ENCODE peak calls at places on chromosomes 12 and 14, in six cellular contexts. One of them, this sample, is unnamed.

GRCh38 chr14:29671034-29671433 is 256.6 kb downstream of the PRKD1 start:
- DNase-seq in body of pancreas: no peak
- DNase-seq in heart left ventricle: no peak
- DNase-seq in IMR-90: peak; percentile 26
- DNase-seq in CD4-positive, alpha-beta T cell: no peak
- DNase-seq in PC-3: no peak
- DNase-seq in this sample: peak; percentile 44

GRCh38 chr14:50008562-50009355 is 107.6 kb downstream of the VCPKMT start:
- DNase-seq in body of pancreas: no peak
- DNase-seq in heart left ventricle: no peak
- DNase-seq in IMR-90: peak; percentile 69
- DNase-seq in CD4-positive, alpha-beta T cell: no peak
- DNase-seq in PC-3: peak; percentile 74
- DNase-seq in this sample: no peak

GRCh38 chr12:29769162-29769820 is 14.5 kb downstream of the TMTC1 start:
- DNase-seq in body of pancreas: no peak
- DNase-seq in heart left ventricle: no peak
- DNase-seq in IMR-90: peak; percentile 94
- DNase-seq in CD4-positive, alpha-beta T cell: no peak
- DNase-seq in PC-3: peak; percentile 69
- DNase-seq in this sample: peak; percentile 89

GRCh38 chr12:92080390-92081285 is 65.0 kb downstream of the BTG1 start:
- DNase-seq in body of pancreas: no peak
- DNase-seq in heart left ventricle: no peak
- DNase-seq in IMR-90: peak; percentile 90
- DNase-seq in CD4-positive, alpha-beta T cell: no peak
- DNase-seq in PC-3: peak; percentile 98
- DNase-seq in this sample: peak; percentile 82

GRCh38 chr12:113273053-113273725 is 51.9 kb downstream of the TPCN1 start:
- DNase-seq in body of pancreas: no peak
- DNase-seq in heart left ventricle: peak; percentile 30
- DNase-seq in IMR-90: peak; percentile 36
- DNase-seq in CD4-positive, alpha-beta T cell: no peak
- DNase-seq in PC-3: no peak
- DNase-seq in this sample: peak; percentile 4

GRCh38 chr14:68386950-68387779 is 405.7 kb downstream of the ZFP36L1 start:
- DNase-seq in body of pancreas: no peak
- DNase-seq in heart left ventricle: no peak
- DNase-seq in IMR-90: peak; percentile 67
- DNase-seq in CD4-positive, alpha-beta T cell: no peak
- DNase-seq in PC-3: no peak
- DNase-seq in this sample: no peak

GRCh38 chr14:51823706-51824105 is 36.7 kb upstream of the GNG2 start:
- DNase-seq in body of pancreas: no peak
- DNase-seq in heart left ventricle: no peak
- DNase-seq in IMR-90: peak; percentile 34
- DNase-seq in CD4-positive, alpha-beta T cell: no peak
- DNase-seq in PC-3: peak; percentile 97
- DNase-seq in this sample: peak; percentile 6

GRCh38 chr12:100995201-100995600 is 200.6 kb downstream of the ANO4 start:
- DNase-seq in body of pancreas: no peak
- DNase-seq in heart left ventricle: no peak
- DNase-seq in IMR-90: peak; percentile 50
- DNase-seq in CD4-positive, alpha-beta T cell: no peak
- DNase-seq in PC-3: peak; percentile 23
- DNase-seq in this sample: peak; percentile 27

GRCh38 chr12:128947199-128947598 is 93.9 kb downstream of the GLT1D1 start:
- DNase-seq in body of pancreas: no peak
- DNase-seq in heart left ventricle: no peak
- DNase-seq in IMR-90: no peak
- DNase-seq in CD4-positive, alpha-beta T cell: no peak
- DNase-seq in PC-3: no peak
- DNase-seq in this sample: no peak

GRCh38 chr14:104792101-104792884 is 3.3 kb downstream of the AKT1 start:
- DNase-seq in body of pancreas: peak; percentile 89
- DNase-seq in heart left ventricle: peak; percentile 81
- DNase-seq in IMR-90: no peak
- DNase-seq in CD4-positive, alpha-beta T cell: no peak
- DNase-seq in PC-3: no peak
- DNase-seq in this sample: no peak

GRCh38 chr12:70960484-70960883 is 39.9 kb upstream of the PTPRR start:
- DNase-seq in body of pancreas: no peak
- DNase-seq in heart left ventricle: no peak
- DNase-seq in IMR-90: no peak
- DNase-seq in CD4-positive, alpha-beta T cell: no peak
- DNase-seq in PC-3: no peak
- DNase-seq in this sample: no peak

GRCh38 chr14:99758121-99758871 is 34.9 kb upstream of the EML1 start:
- DNase-seq in body of pancreas: no peak
- DNase-seq in heart left ventricle: no peak
- DNase-seq in IMR-90: peak; percentile 96
- DNase-seq in CD4-positive, alpha-beta T cell: no peak
- DNase-seq in PC-3: peak; percentile 94
- DNase-seq in this sample: peak; percentile 89

GRCh38 chr12:115835445-115835844 is 442.0 kb downstream of the MED13L start:
- DNase-seq in body of pancreas: peak; percentile 28
- DNase-seq in heart left ventricle: no peak
- DNase-seq in IMR-90: no peak
- DNase-seq in CD4-positive, alpha-beta T cell: no peak
- DNase-seq in PC-3: no peak
- DNase-seq in this sample: peak; percentile 17

GRCh38 chr12:61750604-61751003 is 509.6 kb upstream of the USP15 start:
- DNase-seq in body of pancreas: no peak
- DNase-seq in heart left ventricle: no peak
- DNase-seq in IMR-90: no peak
- DNase-seq in CD4-positive, alpha-beta T cell: no peak
- DNase-seq in PC-3: no peak
- DNase-seq in this sample: no peak

GRCh38 chr12:73307260-73307659 is 1035.1 kb downstream of the TRHDE start:
- DNase-seq in body of pancreas: no peak
- DNase-seq in heart left ventricle: no peak
- DNase-seq in IMR-90: no peak
- DNase-seq in CD4-positive, alpha-beta T cell: no peak
- DNase-seq in PC-3: no peak
- DNase-seq in this sample: no peak

GRCh38 chr12:57089259-57090245 is 638 bp downstream of the NAB2 start:
- DNase-seq in body of pancreas: peak; percentile 73
- DNase-seq in heart left ventricle: peak; percentile 88
- DNase-seq in IMR-90: peak; percentile 51
- DNase-seq in CD4-positive, alpha-beta T cell: no peak
- DNase-seq in PC-3: peak; percentile 46
- DNase-seq in this sample: peak; percentile 84
- H3K27me3 ChIP-seq in body of pancreas: no peaks in the 10 kb centered on the region
- H3K27me3 ChIP-seq in heart left ventricle: no peaks in the 10 kb centered on the region
- H3K27me3 ChIP-seq in IMR-90: no peaks in the 10 kb centered on the region
- H3K27me3 ChIP-seq in CD4-positive, alpha-beta T cell: no peaks in the 10 kb centered on the region
- H3K27me3 ChIP-seq in PC-3: no peaks in the 10 kb centered on the region
- H3K27me3 ChIP-seq in this sample: no peaks in the 10 kb centered on the region

GRCh38 chr12:4036872-4037271 is 163.7 kb upstream of the PARP11 start:
- DNase-seq in body of pancreas: no peak
- DNase-seq in heart left ventricle: no peak
- DNase-seq in IMR-90: no peak
- DNase-seq in CD4-positive, alpha-beta T cell: no peak
- DNase-seq in PC-3: no peak
- DNase-seq in this sample: peak; percentile 19
- H3K27me3 ChIP-seq in body of pancreas: no peaks in the 10 kb centered on the region
- H3K27me3 ChIP-seq in heart left ventricle: no peaks in the 10 kb centered on the region
- H3K27me3 ChIP-seq in IMR-90: peaks cover 27% of the 10 kb centered on the region
- H3K27me3 ChIP-seq in CD4-positive, alpha-beta T cell: no peaks in the 10 kb centered on the region
- H3K27me3 ChIP-seq in PC-3: peaks cover 7% of the 10 kb centered on the region
- H3K27me3 ChIP-seq in this sample: peaks cover 19% of the 10 kb centered on the region

GRCh38 chr12:4857472-4858291 is 52.0 kb upstream of the KCNA1 start:
- DNase-seq in body of pancreas: peak; percentile 73
- DNase-seq in heart left ventricle: no peak
- DNase-seq in IMR-90: peak; percentile 63
- DNase-seq in CD4-positive, alpha-beta T cell: peak; percentile 60
- DNase-seq in PC-3: peak; percentile 68
- DNase-seq in this sample: peak; percentile 92
- H3K27me3 ChIP-seq in body of pancreas: no peaks in the 10 kb centered on the region
- H3K27me3 ChIP-seq in heart left ventricle: peaks cover 3% of the 10 kb centered on the region
- H3K27me3 ChIP-seq in IMR-90: peaks cover 36% of the 10 kb centered on the region
- H3K27me3 ChIP-seq in CD4-positive, alpha-beta T cell: no peaks in the 10 kb centered on the region
- H3K27me3 ChIP-seq in PC-3: peaks cover 22% of the 10 kb centered on the region
- H3K27me3 ChIP-seq in this sample: peaks cover 24% of the 10 kb centered on the region

DNA sequence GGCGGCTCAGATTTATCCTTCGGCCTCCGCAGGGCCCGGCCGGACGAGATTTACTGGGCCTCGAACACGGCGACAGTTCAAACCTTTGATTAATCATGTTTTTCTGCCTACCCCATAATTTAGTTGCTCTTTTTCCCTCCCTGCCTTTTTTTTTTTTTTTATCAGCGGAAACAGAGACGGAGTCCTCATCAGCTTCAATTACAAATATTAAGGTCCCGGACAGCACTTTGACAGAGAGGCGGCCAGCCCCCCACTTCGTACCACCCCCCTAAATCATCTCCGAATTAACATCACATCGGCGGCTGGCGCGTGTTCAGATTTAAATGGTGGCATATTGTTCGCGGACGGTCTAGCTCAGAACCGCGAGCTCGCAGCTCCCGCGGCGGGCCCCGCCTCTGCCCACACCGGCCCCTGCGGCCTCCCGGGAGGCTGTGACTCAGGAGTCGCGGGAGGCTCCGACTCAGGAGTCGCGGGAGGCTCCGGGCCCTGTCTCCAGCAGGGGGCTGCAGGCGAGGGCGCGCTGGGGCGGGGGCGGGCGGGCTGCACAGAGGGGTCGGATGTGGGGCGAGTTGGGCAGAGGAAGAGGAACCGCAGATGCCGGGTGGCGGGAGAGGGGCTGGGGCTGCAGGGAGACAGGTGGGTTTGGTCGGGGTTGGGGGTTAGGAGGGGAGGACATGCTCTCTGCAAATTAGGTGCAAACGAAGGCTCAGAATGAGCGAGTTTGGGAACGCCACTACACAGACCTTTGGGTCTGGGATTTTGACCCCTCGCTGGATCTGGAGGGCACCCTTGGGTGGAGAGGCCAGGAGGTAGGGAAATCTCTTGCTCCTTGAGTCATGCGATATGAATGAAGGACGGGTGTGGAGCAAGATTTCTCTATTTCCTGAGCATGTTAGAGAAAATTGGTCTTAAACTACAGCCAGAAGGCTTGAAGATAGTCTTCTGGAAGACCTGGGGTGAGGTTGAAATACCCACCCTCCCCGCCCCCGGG is 19.6 kb upstream of the ATP5MC2 start:
- DNase-seq in body of pancreas: no peak
- DNase-seq in heart left ventricle: peak; percentile 67
- DNase-seq in IMR-90: peak; percentile 55
- DNase-seq in CD4-positive, alpha-beta T cell: no peak
- DNase-seq in PC-3: peak; percentile 16
- DNase-seq in this sample: peak; percentile 75
- H3K27me3 ChIP-seq in body of pancreas: peaks cover 3% of the 10 kb centered on the region
- H3K27me3 ChIP-seq in heart left ventricle: peaks cover 60% of the 10 kb centered on the region
- H3K27me3 ChIP-seq in IMR-90: peaks cover 52% of the 10 kb centered on the region
- H3K27me3 ChIP-seq in CD4-positive, alpha-beta T cell: peaks cover 82% of the 10 kb centered on the region
- H3K27me3 ChIP-seq in PC-3: peaks cover 4% of the 10 kb centered on the region
- H3K27me3 ChIP-seq in this sample: peaks cover 25% of the 10 kb centered on the region

This sample was measured in adipocyte.